ENCODE peak calls at places on chromosomes 13 and 19, in four cellular contexts. M is hepatocyte, F is fibroblast of lung, S is HCT116. I is an unnamed sample.
A peak's percentile ranks its signal among the peaks of the same experiment; 100 is the strongest.

GRCh38 chr19:982567-983170 is 1.5 kb upstream of the WDR18 start:
- DNase-seq in M (peak; percentile 88), F (peak; percentile 42), S (no peak), I (peak; percentile 70)

GRCh38 chr19:44499962-44500949 is at the start of gene ZNF180:
- DNase-seq in M (peak; percentile 98), F (peak; percentile 96), S (peak; percentile 92), I (peak; percentile 96)

GRCh38 chr13:27868639-27869435 is 51.0 kb upstream of the PDX1 start:
- DNase-seq in M (peak; percentile 36), F (peak; percentile 8), S (peak; percentile 7), I (peak; percentile 15)

GRCh38 chr19:38310279-38310670 is 5.5 kb downstream of the YIF1B start:
- DNase-seq in M (no peak), F (no peak), S (no peak), I (no peak)

GRCh38 chr13:111577429-111577828 is 257.0 kb downstream of the TEX29 start:
- DNase-seq in M (no peak), F (no peak), S (no peak), I (no peak)

GRCh38 chr13:111388851-111389500 is 68.5 kb downstream of the TEX29 start:
- DNase-seq in M (no peak), F (no peak), S (no peak), I (peak; percentile 7)

GRCh38 chr13:62431852-62432251 is 1016.2 kb upstream of the PCDH20 start:
- DNase-seq in M (no peak), F (no peak), S (no peak), I (no peak)

GRCh38 chr19:10508707-10509106 is 5.6 kb upstream of the KEAP1 start:
- DNase-seq in M (no peak), F (no peak), S (no peak), I (no peak)

GRCh38 chr13:50420720-50421456 is 405.6 kb downstream of the KCNRG start:
- DNase-seq in M (no peak), F (no peak), S (no peak), I (no peak)

GRCh38 chr13:102276479-102276878 is 125.4 kb downstream of the FGF14 start:
- DNase-seq in M (no peak), F (peak; percentile 30), S (no peak), I (no peak)

GRCh38 chr13:114282143-114282685 is 813 bp downstream of the UPF3A start:
- DNase-seq in M (peak; percentile 82), F (peak; percentile 73), S (no peak), I (peak; percentile 39)

GRCh38 chr19:17931532-17932191 is 1.2 kb upstream of the CCDC124 start:
- DNase-seq in M (peak; percentile 53), F (no peak), S (no peak), I (no peak)

GRCh38 chr13:113869263-113869662 is 5.4 kb upstream of the GAS6 start:
- DNase-seq in M (no peak), F (no peak), S (no peak), I (no peak)

GRCh38 chr13:106987435-106987800 is 419.5 kb upstream of the ARGLU1 start:
- DNase-seq in M (no peak), F (peak; percentile 25), S (no peak), I (no peak)

GRCh38 chr19:15790096-15790495 is 2.6 kb downstream of the OR10H5 start:
- DNase-seq in M (no peak), F (no peak), S (no peak), I (no peak)

GRCh38 chr19:40239415-40240226 is 13.1 kb upstream of the CCNP start:
- DNase-seq in M (no peak), F (no peak), S (no peak), I (no peak)

GRCh38 chr19:3899531-3900294 is 19.2 kb downstream of the ATCAY start:
- DNase-seq in M (peak; percentile 16), F (no peak), S (no peak), I (no peak)

GRCh38 chr13:28470286-28470685 is 24.6 kb downstream of the FLT1 start:
- DNase-seq in M (no peak), F (no peak), S (no peak), I (no peak)

GRCh38 chr19:30878456-30878855 is 470.8 kb downstream of the TSHZ3 start:
- DNase-seq in M (no peak), F (no peak), S (no peak), I (no peak)

GRCh38 chr13:112907916-112908315 is 61.1 kb upstream of the MCF2L start:
- DNase-seq in M (no peak), F (no peak), S (no peak), I (no peak)

GRCh38 chr19:1864480-1865171 is 1.2 kb upstream of the KLF16 start:
- DNase-seq in M (peak; percentile 87), F (peak; percentile 48), S (no peak), I (peak; percentile 63)

GRCh38 chr13:48161530-48162179 is 66.8 kb upstream of the MED4 start:
- DNase-seq in M (no peak), F (no peak), S (no peak), I (no peak)

GRCh38 chr13:110361365-110361911 is 54.4 kb downstream of the COL4A2 start:
- DNase-seq in M (no peak), F (peak; percentile 89), S (no peak), I (no peak)

GRCh38 chr13:110364081-110364480 is 57.0 kb downstream of the COL4A2 start:
- DNase-seq in M (no peak), F (no peak), S (no peak), I (no peak)

GRCh38 chr13:110365876-110366275 is 58.8 kb downstream of the COL4A2 start:
- DNase-seq in M (no peak), F (no peak), S (no peak), I (no peak)

GRCh38 chr13:110360598-110360997 is 53.5 kb downstream of the COL4A2 start:
- DNase-seq in M (no peak), F (no peak), S (no peak), I (peak; percentile 31)

GRCh38 chr13:110363009-110363408 is 55.9 kb downstream of the COL4A2 start:
- DNase-seq in M (no peak), F (no peak), S (peak; percentile 8), I (peak; percentile 22)
- TF ChIP-seq CTCF in M (no peak), F (no peak), S (no peak), I (peak; percentile 54)

DNA sequence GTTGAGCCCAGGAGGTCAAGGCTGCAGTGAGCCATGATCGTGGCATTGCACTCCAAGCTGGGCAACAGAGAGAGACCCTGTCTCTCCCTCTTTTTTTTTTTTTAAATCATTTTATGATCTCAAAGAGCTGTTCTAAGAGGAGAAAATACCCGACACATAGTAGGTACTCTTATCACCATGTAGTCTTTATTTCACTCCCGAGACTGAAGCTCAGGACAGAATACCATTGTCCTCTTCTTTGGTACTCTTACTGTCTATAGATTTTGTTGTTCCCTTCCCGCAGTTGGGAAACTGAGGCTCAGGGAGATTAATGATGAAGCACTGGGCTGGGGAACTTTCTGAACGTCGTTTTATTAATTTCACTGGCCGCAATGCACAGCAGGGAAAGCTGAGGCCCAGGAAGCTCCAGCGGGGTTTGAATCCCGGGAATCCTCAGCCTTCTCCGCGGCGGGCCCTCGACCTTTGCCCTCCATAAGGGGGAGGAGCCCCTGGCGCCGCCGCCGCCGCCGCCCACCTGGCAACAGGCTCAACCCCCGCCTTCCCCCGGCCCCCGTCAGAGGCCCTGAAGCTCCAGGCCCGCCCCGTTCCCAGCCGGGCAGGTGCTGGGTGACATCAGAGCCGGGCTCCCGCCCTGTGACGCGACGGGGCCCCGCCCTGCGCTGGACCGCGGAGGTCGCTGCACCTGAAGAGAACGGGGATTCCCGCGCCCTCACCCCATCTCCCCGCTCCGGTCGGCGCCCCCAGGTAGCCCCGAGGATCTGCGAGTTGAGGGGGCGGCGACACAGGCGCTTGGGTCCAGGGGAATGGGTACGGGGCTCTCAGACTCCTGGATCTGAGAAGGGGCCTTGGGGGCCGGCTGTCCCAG is 1.6 kb downstream of the MYH14 start:
- DNase-seq in M (peak; percentile 96), F (no peak), S (peak; percentile 65), I (no peak)
- TF ChIP-seq EZH2 in M (no peak), F (no peak), S (no peak), I (no peak)

GRCh38 chr13:21676611-21677021 is 5.7 kb downstream of the FGF9 start:
- DNase-seq in M (peak; percentile 54), F (no peak), S (no peak), I (no peak)
- TF ChIP-seq CTCF in M (peak; percentile 43), F (peak; percentile 2), S (peak; percentile 15), I (peak; percentile 42)

DNA sequence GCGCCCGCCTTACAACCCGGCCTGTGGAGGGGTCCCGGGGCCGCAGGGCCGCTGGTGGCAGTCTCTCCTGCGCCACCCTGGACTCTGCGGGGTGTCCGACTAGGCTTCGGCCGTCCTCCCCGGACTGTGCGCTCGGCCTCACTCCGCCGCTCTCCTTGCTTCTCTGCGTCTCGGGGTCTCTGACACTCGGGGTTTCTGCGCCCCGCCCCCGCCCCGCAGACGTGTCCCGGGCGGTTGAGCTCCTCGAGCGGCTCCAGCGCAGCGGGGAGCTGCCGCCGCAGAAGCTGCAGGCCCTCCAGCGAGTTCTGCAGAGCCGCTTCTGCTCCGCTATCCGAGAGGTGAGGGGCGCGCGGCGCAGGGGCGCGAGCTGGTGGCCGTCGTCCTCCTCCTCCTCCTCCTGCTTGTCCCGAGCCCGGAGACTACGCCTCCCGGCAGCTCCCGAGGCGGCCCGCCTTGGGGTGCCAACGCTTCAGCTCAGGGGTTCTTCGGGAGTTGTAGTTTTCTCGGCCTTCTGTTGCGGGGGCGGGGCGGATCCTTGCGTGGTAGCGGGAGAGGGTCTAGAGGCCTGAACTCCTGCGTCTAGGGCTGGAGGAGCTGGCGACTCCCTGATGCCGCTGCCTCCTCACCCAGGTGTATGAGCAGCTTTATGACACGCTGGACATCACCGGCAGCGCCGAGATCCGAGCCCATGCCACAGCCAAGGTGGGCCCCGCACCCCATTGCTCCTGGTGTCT is 627 bp downstream of the LIN7B start:
- DNase-seq in M (peak; percentile 81), F (peak; percentile 46), S (no peak), I (peak; percentile 94)
- TF ChIP-seq EZH2 in M (no peak), F (no peak), S (no peak), I (no peak)

GRCh38 chr19:35618857-35619256 is 6.3 kb downstream of the HAUS5 start:
- DNase-seq in M (no peak), F (no peak), S (no peak), I (no peak)
- TF ChIP-seq CTCF in M (no peak), F (peak; percentile 1), S (peak; percentile 36), I (no peak)

DNA sequence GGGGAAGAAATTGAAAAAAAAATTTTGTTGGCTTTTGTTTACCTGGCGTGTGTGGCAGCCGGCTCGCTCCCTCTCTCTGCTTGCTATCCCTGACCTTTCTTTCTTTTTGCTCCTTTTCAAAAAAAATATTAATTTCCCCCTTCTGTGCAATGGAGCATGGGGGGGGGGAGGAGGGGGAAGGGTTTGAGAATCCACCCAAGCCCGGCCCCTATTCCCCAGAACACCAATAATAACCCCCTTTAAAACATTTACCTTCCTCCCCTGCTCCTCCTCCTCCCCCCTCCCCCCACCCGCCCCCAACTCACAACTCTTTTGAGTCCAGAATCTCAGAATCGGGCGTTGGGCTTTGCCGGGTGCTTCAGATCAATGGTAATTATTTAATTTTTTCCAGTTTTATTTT is 28.4 kb downstream of the NFIX start:
- DNase-seq in M (no peak), F (peak; percentile 57), S (no peak), I (no peak)
- TF ChIP-seq EZH2 in M (no peak), F (no peak), S (no peak), I (no peak)